ENCODE peak calls at places on chromosomes 2 and 18, in seven cellular contexts. F, A, S, I, W, M and G are unnamed samples.

GRCh38 chr18:71442830-71443229 is 1101.3 kb downstream of the CBLN2 start:
- DNase-seq in A (no peak), W (no peak), M (no peak), F (no peak), I (no peak), S (peak; percentile 10), G (no peak)

GRCh38 chr18:60549338-60549960 is 176.9 kb upstream of the MC4R start:
- DNase-seq in F (peak; percentile 38), A (no peak), S (peak; percentile 62), M (peak; percentile 72), I (peak; percentile 78), W (peak; percentile 15), G (peak; percentile 38)

GRCh38 chr2:230660294-230661060 is 52.2 kb upstream of the CAB39 start:
- DNase-seq in M (peak; percentile 4), A (no peak), W (no peak), I (no peak), F (no peak), S (no peak), G (no peak)

GRCh38 chr2:121554998-121555397 is 24.3 kb downstream of the RNU4ATAC start:
- DNase-seq in F (no peak), W (no peak), A (no peak), M (no peak), S (peak; percentile 14), I (no peak), G (no peak)

GRCh38 chr2:200425026-200425821 is 84.6 kb downstream of the KCTD18 start:
- DNase-seq in I (no peak), F (no peak), W (no peak), A (no peak), M (no peak), S (no peak), G (no peak)

GRCh38 chr2:207166039-207166348 is 246 bp upstream of the KLF7 start:
- DNase-seq in S (peak; percentile 100), W (peak; percentile 99), F (peak; percentile 99), A (peak; percentile 100), M (peak; percentile 100), I (peak; percentile 100), G (peak; percentile 99)

GRCh38 chr2:19319064-19319463 is 39.4 kb downstream of the OSR1 start:
- DNase-seq in I (no peak), A (no peak), F (no peak), W (no peak), S (no peak), M (no peak), G (peak; percentile 60)

GRCh38 chr18:41558744-41559143 is 396.3 kb upstream of the PIK3C3 start:
- DNase-seq in S (no peak), M (no peak), A (no peak), W (no peak), F (no peak), I (no peak), G (no peak)

GRCh38 chr18:54203914-54204313 is 20.6 kb downstream of the MBD2 start:
- DNase-seq in F (no peak), A (no peak), I (no peak), M (no peak), S (no peak), W (no peak), G (no peak)

GRCh38 chr2:54455584-54456525 is at the start of gene SPTBN1:
- DNase-seq in I (peak; percentile 90), S (peak; percentile 93), M (peak; percentile 93), F (peak; percentile 86), A (peak; percentile 91), W (peak; percentile 70), G (peak; percentile 58)

GRCh38 chr2:214139630-214140284 is 271.1 kb upstream of the VWC2L start:
- DNase-seq in I (no peak), F (no peak), A (no peak), S (no peak), M (no peak), W (no peak), G (no peak)

GRCh38 chr2:166388488-166389070 is 12.8 kb upstream of the SCN9A start:
- DNase-seq in W (no peak), I (peak; percentile 10), F (no peak), A (no peak), S (no peak), M (no peak), G (no peak)

GRCh38 chr2:133389569-133389968 is 178.7 kb downstream of the NCKAP5 start:
- DNase-seq in S (no peak), I (no peak), W (no peak), F (no peak), M (no peak), A (no peak), G (no peak)

GRCh38 chr2:198004173-198004572 is 199.8 kb downstream of the PLCL1 start:
- DNase-seq in M (peak; percentile 2), A (no peak), I (no peak), W (no peak), F (no peak), S (no peak), G (no peak)

GRCh38 chr2:95061601-95062183 is 36.2 kb downstream of the MAL start:
- DNase-seq in W (no peak), M (no peak), F (no peak), A (peak; percentile 6), I (no peak), S (no peak), G (no peak)

GRCh38 chr2:20611077-20611843 is 39.6 kb downstream of the HS1BP3 start:
- DNase-seq in F (no peak), A (no peak), M (peak; percentile 100), I (peak; percentile 97), S (peak; percentile 75), W (no peak), G (no peak)

GRCh38 chr2:181573140-181573736 is 83.7 kb downstream of the CERKL start:
- DNase-seq in M (peak; percentile 41), W (no peak), F (peak; percentile 17), S (peak; percentile 42), I (peak; percentile 50), A (no peak), G (peak; percentile 52)

GRCh38 chr2:41540268-41540963 is 507.4 kb upstream of the PKDCC start:
- DNase-seq in W (no peak), S (no peak), M (no peak), A (no peak), F (no peak), I (no peak), G (no peak)

GRCh38 chr18:8792688-8793316 is 87.4 kb downstream of the MTCL1 start:
- DNase-seq in S (no peak), I (no peak), F (no peak), A (no peak), W (no peak), M (no peak), G (no peak)

GRCh38 chr2:159506179-159506578 is 110.2 kb downstream of the BAZ2B start:
- DNase-seq in A (no peak), W (no peak), F (no peak), M (no peak), S (no peak), I (no peak), G (no peak)

GRCh38 chr2:88099798-88100488 is 27.9 kb downstream of the FABP1 start:
- DNase-seq in S (peak; percentile 98), M (peak; percentile 22), F (peak; percentile 83), W (peak; percentile 88), A (peak; percentile 96), I (peak; percentile 4), G (no peak)

GRCh38 chr18:8938817-8939216 is 163.7 kb upstream of the NDUFV2 start:
- DNase-seq in F (no peak), S (peak; percentile 27), A (no peak), I (peak; percentile 43), M (no peak), W (no peak), G (peak; percentile 59)

GRCh38 chr2:238378230-238379095 is 48.3 kb upstream of the ASB1 start:
- DNase-seq in W (no peak), S (no peak), I (no peak), F (no peak), M (no peak), A (no peak), G (no peak)

GRCh38 chr2:12287220-12287751 is 429.4 kb upstream of the TRIB2 start:
- DNase-seq in S (no peak), W (no peak), A (no peak), F (no peak), I (no peak), M (peak; percentile 31), G (no peak)

GRCh38 chr2:215365184-215365658 is 53.4 kb downstream of the ATIC start:
- DNase-seq in S (no peak), M (no peak), I (peak; percentile 16), F (no peak), W (no peak), A (no peak), G (peak; percentile 33)
- H3K4me1 ChIP-seq in S (no peaks in the 10 kb centered on the region), M (peaks cover 8% of the 10 kb centered on the region), I (peaks cover 5% of the 10 kb centered on the region), F (no peaks in the 10 kb centered on the region), W (no peaks in the 10 kb centered on the region), A (no peaks in the 10 kb centered on the region), G (no peaks in the 10 kb centered on the region)

GRCh38 chr2:151905963-151906632 is 77.9 kb upstream of the ARL5A start:
- DNase-seq in M (no peak), F (no peak), A (no peak), W (no peak), I (no peak), S (no peak), G (no peak)
- H2AK5ac ChIP-seq in M (no peak overlapping the region), F (no peak overlapping the region), A (no peak overlapping the region), W (no peak overlapping the region), I (no peak overlapping the region), S (no peak overlapping the region), G (no peak overlapping the region)

DNA sequence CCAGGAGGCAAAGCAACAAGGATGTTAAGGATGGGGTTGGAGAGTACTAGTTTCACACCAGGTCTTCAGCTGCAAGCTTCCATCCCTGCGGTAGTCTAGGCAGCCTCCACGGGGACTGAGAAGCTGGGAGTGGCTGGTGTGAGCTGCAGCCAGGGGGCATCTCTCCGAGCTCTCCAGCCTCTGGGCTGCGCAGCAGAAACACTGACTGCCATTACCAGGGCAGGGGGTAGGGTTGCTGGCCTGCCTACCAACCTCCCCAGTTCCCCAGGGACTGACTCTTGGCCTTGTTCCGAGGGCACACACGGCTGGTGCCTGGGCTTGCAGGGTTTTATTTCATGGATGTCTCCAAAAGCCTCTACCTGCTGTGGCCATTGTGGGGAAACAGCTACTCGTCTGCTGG is 15.9 kb downstream of the GATA6 start:
- DNase-seq in I (no peak), F (no peak), W (no peak), S (no peak), M (no peak), A (peak; percentile 58), G (no peak)
- H3K4me1 ChIP-seq in I (peaks cover 12% of the 10 kb centered on the region), F (no peaks in the 10 kb centered on the region), W (no peaks in the 10 kb centered on the region), S (no peaks in the 10 kb centered on the region), M (peaks cover 4% of the 10 kb centered on the region), A (no peaks in the 10 kb centered on the region), G (no peaks in the 10 kb centered on the region)

GRCh38 chr2:36779462-36779861 is 83.0 kb downstream of the VIT start:
- DNase-seq in M (no peak), I (no peak), F (no peak), A (no peak), W (no peak), S (no peak), G (no peak)
- H2AK5ac ChIP-seq in M (no peak overlapping the region), I (no peak overlapping the region), F (no peak overlapping the region), A (no peak overlapping the region), W (no peak overlapping the region), S (no peak overlapping the region), G (no peak overlapping the region)